ENCODE peak calls at places on chromosomes 13 and 19, in nine cellular contexts. One of them, this sample, is unnamed. For H3K9me3, the result is how much of the 10 kb centered on the place peaks cover.

GRCh38 chr19:1069009-1069779 is 2.2 kb downstream of the ARHGAP45 start:
- DNase-seq in tibial nerve: no peak
- DNase-seq in left lung: peak
- DNase-seq in H1: no peak
- DNase-seq in breast epithelium: no peak
- DNase-seq in CD4-positive, alpha-beta T cell: peak
- DNase-seq in testis: peak
- DNase-seq in Peyer's patch: no peak
- DNase-seq in iPS DF 6.9: no peak
- DNase-seq in this sample: peak

GRCh38 chr13:25232937-25233515 is 54.3 kb downstream of the MTMR6 start:
- DNase-seq in tibial nerve: no peak
- DNase-seq in testis: no peak
- DNase-seq in iPS DF 6.9: no peak
- DNase-seq in Peyer's patch: no peak
- DNase-seq in H1: no peak
- DNase-seq in left lung: no peak
- DNase-seq in breast epithelium: no peak
- DNase-seq in CD4-positive, alpha-beta T cell: no peak
- DNase-seq in this sample: no peak

GRCh38 chr19:4058696-4059492 is 7.8 kb downstream of the ZBTB7A start:
- DNase-seq in left lung: no peak
- DNase-seq in CD4-positive, alpha-beta T cell: no peak
- DNase-seq in Peyer's patch: peak
- DNase-seq in breast epithelium: no peak
- DNase-seq in testis: no peak
- DNase-seq in iPS DF 6.9: no peak
- DNase-seq in H1: no peak
- DNase-seq in tibial nerve: no peak
- DNase-seq in this sample: no peak

GRCh38 chr19:44113784-44114390 is 688 bp downstream of the ZNF225 start:
- DNase-seq in testis: peak
- DNase-seq in iPS DF 6.9: no peak
- DNase-seq in Peyer's patch: no peak
- DNase-seq in breast epithelium: no peak
- DNase-seq in tibial nerve: no peak
- DNase-seq in CD4-positive, alpha-beta T cell: no peak
- DNase-seq in H1: no peak
- DNase-seq in left lung: no peak
- DNase-seq in this sample: peak

GRCh38 chr19:18972851-18973250 is 31.8 kb upstream of the HOMER3 start:
- DNase-seq in testis: no peak
- DNase-seq in left lung: no peak
- DNase-seq in breast epithelium: no peak
- DNase-seq in H1: no peak
- DNase-seq in CD4-positive, alpha-beta T cell: no peak
- DNase-seq in iPS DF 6.9: no peak
- DNase-seq in Peyer's patch: no peak
- DNase-seq in tibial nerve: no peak
- DNase-seq in this sample: no peak

GRCh38 chr19:55901369-55902079 is 30.6 kb downstream of the NLRP13 start:
- DNase-seq in tibial nerve: no peak
- DNase-seq in breast epithelium: no peak
- DNase-seq in left lung: no peak
- DNase-seq in CD4-positive, alpha-beta T cell: no peak
- DNase-seq in H1: no peak
- DNase-seq in testis: no peak
- DNase-seq in Peyer's patch: no peak
- DNase-seq in iPS DF 6.9: no peak
- DNase-seq in this sample: no peak

GRCh38 chr13:24630121-24630520 is 50.1 kb upstream of the ATP12A start:
- DNase-seq in testis: no peak
- DNase-seq in H1: no peak
- DNase-seq in iPS DF 6.9: no peak
- DNase-seq in CD4-positive, alpha-beta T cell: no peak
- DNase-seq in left lung: no peak
- DNase-seq in breast epithelium: no peak
- DNase-seq in tibial nerve: no peak
- DNase-seq in Peyer's patch: no peak
- DNase-seq in this sample: no peak

GRCh38 chr19:474126-475078 is 13.6 kb upstream of the SHC2 start:
- DNase-seq in breast epithelium: no peak
- DNase-seq in H1: no peak
- DNase-seq in CD4-positive, alpha-beta T cell: no peak
- DNase-seq in iPS DF 6.9: no peak
- DNase-seq in tibial nerve: no peak
- DNase-seq in testis: no peak
- DNase-seq in left lung: no peak
- DNase-seq in Peyer's patch: no peak
- DNase-seq in this sample: peak

GRCh38 chr13:109568273-109568900 is 218.0 kb downstream of the IRS2 start:
- DNase-seq in tibial nerve: no peak
- DNase-seq in breast epithelium: no peak
- DNase-seq in left lung: no peak
- DNase-seq in Peyer's patch: no peak
- DNase-seq in H1: no peak
- DNase-seq in CD4-positive, alpha-beta T cell: no peak
- DNase-seq in iPS DF 6.9: no peak
- DNase-seq in testis: no peak
- DNase-seq in this sample: no peak

GRCh38 chr13:104014803-104015645 is 948.8 kb upstream of the SLC10A2 start:
- DNase-seq in iPS DF 6.9: no peak
- DNase-seq in breast epithelium: no peak
- DNase-seq in Peyer's patch: no peak
- DNase-seq in tibial nerve: no peak
- DNase-seq in left lung: no peak
- DNase-seq in testis: no peak
- DNase-seq in H1: no peak
- DNase-seq in CD4-positive, alpha-beta T cell: no peak
- DNase-seq in this sample: no peak

GRCh38 chr19:45876411-45877197 is 9.3 kb downstream of the IRF2BP1 start:
- DNase-seq in H1: no peak
- DNase-seq in tibial nerve: no peak
- DNase-seq in iPS DF 6.9: no peak
- DNase-seq in CD4-positive, alpha-beta T cell: no peak
- DNase-seq in left lung: peak
- DNase-seq in testis: no peak
- DNase-seq in Peyer's patch: peak
- DNase-seq in breast epithelium: peak
- DNase-seq in this sample: no peak

GRCh38 chr19:18291590-18292459 is 10.4 kb upstream of the JUND start:
- DNase-seq in CD4-positive, alpha-beta T cell: peak
- DNase-seq in H1: no peak
- DNase-seq in breast epithelium: peak
- DNase-seq in left lung: peak
- DNase-seq in testis: peak
- DNase-seq in iPS DF 6.9: no peak
- DNase-seq in Peyer's patch: peak
- DNase-seq in tibial nerve: peak
- DNase-seq in this sample: peak

GRCh38 chr13:44359983-44360375 is 13.6 kb upstream of the SERP2 start:
- DNase-seq in tibial nerve: no peak
- DNase-seq in breast epithelium: no peak
- DNase-seq in Peyer's patch: no peak
- DNase-seq in H1: no peak
- DNase-seq in CD4-positive, alpha-beta T cell: no peak
- DNase-seq in testis: no peak
- DNase-seq in left lung: no peak
- DNase-seq in iPS DF 6.9: no peak
- DNase-seq in this sample: no peak

GRCh38 chr19:1970806-1971502 is 30.0 kb downstream of the CSNK1G2 start:
- DNase-seq in Peyer's patch: no peak
- DNase-seq in breast epithelium: no peak
- DNase-seq in H1: no peak
- DNase-seq in tibial nerve: no peak
- DNase-seq in left lung: no peak
- DNase-seq in CD4-positive, alpha-beta T cell: no peak
- DNase-seq in iPS DF 6.9: no peak
- DNase-seq in testis: no peak
- DNase-seq in this sample: no peak

GRCh38 chr19:45791744-45792481 is 732 bp downstream of the DMWD start:
- DNase-seq in H1: no peak
- DNase-seq in Peyer's patch: no peak
- DNase-seq in CD4-positive, alpha-beta T cell: no peak
- DNase-seq in testis: no peak
- DNase-seq in iPS DF 6.9: no peak
- DNase-seq in left lung: no peak
- DNase-seq in breast epithelium: no peak
- DNase-seq in tibial nerve: no peak
- DNase-seq in this sample: no peak

GRCh38 chr13:72754111-72754510 is 26.4 kb downstream of the BORA start:
- DNase-seq in Peyer's patch: no peak
- DNase-seq in testis: no peak
- DNase-seq in breast epithelium: no peak
- DNase-seq in H1: no peak
- DNase-seq in iPS DF 6.9: no peak
- DNase-seq in left lung: no peak
- DNase-seq in CD4-positive, alpha-beta T cell: no peak
- DNase-seq in tibial nerve: no peak
- DNase-seq in this sample: no peak

GRCh38 chr13:34017231-34017630 is 199.3 kb downstream of the RFC3 start:
- DNase-seq in CD4-positive, alpha-beta T cell: no peak
- DNase-seq in breast epithelium: no peak
- DNase-seq in Peyer's patch: no peak
- DNase-seq in tibial nerve: no peak
- DNase-seq in left lung: no peak
- DNase-seq in testis: no peak
- DNase-seq in iPS DF 6.9: no peak
- DNase-seq in H1: no peak
- DNase-seq in this sample: no peak

GRCh38 chr19:12208221-12208620 is 45.3 kb downstream of the ZNF136 start:
- DNase-seq in iPS DF 6.9: no peak
- DNase-seq in Peyer's patch: no peak
- DNase-seq in H1: no peak
- DNase-seq in breast epithelium: no peak
- DNase-seq in CD4-positive, alpha-beta T cell: no peak
- DNase-seq in left lung: no peak
- DNase-seq in testis: no peak
- DNase-seq in tibial nerve: no peak
- DNase-seq in this sample: no peak
- H3K9me3 ChIP-seq in iPS DF 6.9: under half
- H3K9me3 ChIP-seq in Peyer's patch: under half
- H3K9me3 ChIP-seq in H1: half or more
- H3K9me3 ChIP-seq in breast epithelium: half or more
- H3K9me3 ChIP-seq in CD4-positive, alpha-beta T cell: half or more
- H3K9me3 ChIP-seq in left lung: half or more
- H3K9me3 ChIP-seq in testis: under half
- H3K9me3 ChIP-seq in tibial nerve: half or more
- H3K9me3 ChIP-seq in this sample: under half

DNA sequence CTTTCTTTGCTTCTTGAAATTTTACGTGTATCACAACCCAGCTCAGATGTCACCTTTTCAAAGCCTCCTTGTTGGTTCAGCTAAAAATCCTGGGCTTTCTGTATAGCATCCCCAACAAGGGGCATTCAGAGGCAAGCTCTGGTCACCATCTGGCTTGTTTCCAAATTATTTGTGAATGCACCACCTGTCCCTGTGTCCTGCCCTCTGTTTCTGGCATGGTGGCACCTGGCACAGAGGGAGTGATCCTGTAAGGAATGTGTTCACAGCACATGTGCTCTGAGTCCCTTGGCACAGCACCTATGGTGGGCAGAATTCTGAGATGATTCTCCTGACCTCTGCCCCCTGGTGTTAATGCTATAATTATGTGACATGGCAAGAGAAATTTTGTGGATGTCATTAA is 76.2 kb downstream of the ZNF429 start:
- DNase-seq in breast epithelium: no peak
- DNase-seq in CD4-positive, alpha-beta T cell: no peak
- DNase-seq in Peyer's patch: no peak
- DNase-seq in left lung: no peak
- DNase-seq in H1: no peak
- DNase-seq in tibial nerve: no peak
- DNase-seq in testis: no peak
- DNase-seq in iPS DF 6.9: no peak
- DNase-seq in this sample: no peak
- H3K9me3 ChIP-seq in breast epithelium: under half
- H3K9me3 ChIP-seq in CD4-positive, alpha-beta T cell: under half
- H3K9me3 ChIP-seq in Peyer's patch: under half
- H3K9me3 ChIP-seq in left lung: under half
- H3K9me3 ChIP-seq in H1: under half
- H3K9me3 ChIP-seq in tibial nerve: under half
- H3K9me3 ChIP-seq in testis: under half
- H3K9me3 ChIP-seq in iPS DF 6.9: under half
- H3K9me3 ChIP-seq in this sample: under half

DNA sequence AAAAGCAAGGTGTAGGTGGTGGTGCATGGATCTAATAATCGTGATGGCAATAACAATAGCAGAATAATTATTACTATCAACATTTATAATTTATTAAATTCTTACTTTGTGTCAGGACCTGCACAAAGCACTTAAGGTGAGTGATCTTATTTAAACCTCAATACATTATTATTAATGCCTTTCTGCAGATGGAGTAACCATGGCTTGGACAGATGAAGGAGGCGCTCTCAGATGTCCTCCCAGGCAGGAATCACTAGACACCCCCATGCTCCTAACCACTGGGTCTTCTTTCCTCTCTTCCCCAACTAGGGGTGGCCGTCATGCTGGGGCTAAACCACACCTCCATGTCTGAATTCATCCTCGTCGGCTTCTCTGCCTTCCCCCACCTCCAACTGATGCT is at the start of gene OR10H2:
- DNase-seq in breast epithelium: no peak
- DNase-seq in iPS DF 6.9: no peak
- DNase-seq in testis: no peak
- DNase-seq in CD4-positive, alpha-beta T cell: no peak
- DNase-seq in Peyer's patch: no peak
- DNase-seq in tibial nerve: no peak
- DNase-seq in H1: no peak
- DNase-seq in left lung: no peak
- DNase-seq in this sample: no peak
- H3K9me3 ChIP-seq in breast epithelium: under half
- H3K9me3 ChIP-seq in iPS DF 6.9: under half
- H3K9me3 ChIP-seq in testis: under half
- H3K9me3 ChIP-seq in CD4-positive, alpha-beta T cell: under half
- H3K9me3 ChIP-seq in Peyer's patch: under half
- H3K9me3 ChIP-seq in tibial nerve: under half
- H3K9me3 ChIP-seq in H1: half or more
- H3K9me3 ChIP-seq in left lung: under half
- H3K9me3 ChIP-seq in this sample: under half

GRCh38 chr19:37056776-37057175 is 21.5 kb upstream of the ZNF420 start:
- DNase-seq in tibial nerve: no peak
- DNase-seq in left lung: no peak
- DNase-seq in H1: no peak
- DNase-seq in Peyer's patch: no peak
- DNase-seq in breast epithelium: no peak
- DNase-seq in CD4-positive, alpha-beta T cell: no peak
- DNase-seq in iPS DF 6.9: no peak
- DNase-seq in testis: peak
- DNase-seq in this sample: no peak

GRCh38 chr19:37059142-37059541 is 19.1 kb upstream of the ZNF420 start:
- DNase-seq in CD4-positive, alpha-beta T cell: no peak
- DNase-seq in tibial nerve: no peak
- DNase-seq in left lung: no peak
- DNase-seq in H1: no peak
- DNase-seq in breast epithelium: no peak
- DNase-seq in iPS DF 6.9: no peak
- DNase-seq in Peyer's patch: no peak
- DNase-seq in testis: peak
- DNase-seq in this sample: no peak

DNA sequence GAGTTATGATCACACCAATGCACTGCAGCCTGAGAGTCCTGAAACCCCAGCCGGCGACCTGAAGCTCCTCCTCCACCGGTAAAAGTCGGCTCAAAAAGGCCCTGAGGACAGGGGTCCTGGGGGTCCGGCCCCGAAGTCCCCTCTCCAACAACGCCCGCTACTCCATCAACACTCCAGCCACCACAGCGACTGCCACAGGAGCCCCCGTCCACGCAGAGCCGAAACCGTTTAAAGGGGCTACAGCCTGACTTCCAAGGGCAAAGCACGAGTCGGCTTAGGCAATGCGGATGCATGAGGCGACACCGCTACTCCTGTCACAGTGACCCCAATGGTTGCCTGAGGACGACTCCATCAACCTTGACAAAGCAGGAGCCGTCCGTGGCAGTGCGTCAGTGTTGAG is 22.9 kb upstream of the ZNF420 start:
- DNase-seq in iPS DF 6.9: no peak
- DNase-seq in breast epithelium: no peak
- DNase-seq in left lung: no peak
- DNase-seq in testis: no peak
- DNase-seq in CD4-positive, alpha-beta T cell: no peak
- DNase-seq in Peyer's patch: no peak
- DNase-seq in tibial nerve: no peak
- DNase-seq in H1: no peak
- DNase-seq in this sample: no peak
- H3K9me3 ChIP-seq in iPS DF 6.9: under half
- H3K9me3 ChIP-seq in breast epithelium: half or more
- H3K9me3 ChIP-seq in left lung: half or more
- H3K9me3 ChIP-seq in testis: under half
- H3K9me3 ChIP-seq in CD4-positive, alpha-beta T cell: under half
- H3K9me3 ChIP-seq in Peyer's patch: under half
- H3K9me3 ChIP-seq in tibial nerve: under half
- H3K9me3 ChIP-seq in H1: half or more
- H3K9me3 ChIP-seq in this sample: under half